ENCODE peak calls at places on chromosomes 4 and X, in six cellular contexts. V, B, P, T, E and I are unnamed samples.

GRCh38 chr4:32117696-32118095 is 1397.5 kb downstream of the PCDH7 start:
- DNase-seq in T (no peak), E (no peak), P (no peak), B (no peak), V (no peak), I (no peak)

GRCh38 chr4:75630174-75630931 is at the start of gene CDKL2:
- DNase-seq in T (peak; percentile 81), B (peak; percentile 80), V (peak; percentile 84), P (peak; percentile 80), E (peak; percentile 95), I (no peak)

GRCh38 chr4:136395212-136395722 is 1137.0 kb downstream of the PCDH18 start:
- DNase-seq in P (no peak), T (no peak), B (no peak), E (peak; percentile 66), V (no peak), I (no peak)

GRCh38 chr4:134627386-134627785 is 425.8 kb upstream of the PABPC4L start:
- DNase-seq in V (no peak), E (no peak), P (no peak), T (no peak), B (no peak), I (no peak)

GRCh38 chr4:44425614-44426208 is 22.9 kb downstream of the KCTD8 start:
- DNase-seq in P (no peak), V (no peak), E (no peak), T (no peak), B (no peak), I (no peak)

GRCh38 chr4:16916719-16917337 is 18.4 kb upstream of the LDB2 start:
- DNase-seq in B (peak; percentile 67), E (peak; percentile 81), P (peak; percentile 46), V (no peak), T (peak; percentile 70), I (peak; percentile 23)

GRCh38 chr4:184802203-184803015 is 23.4 kb downstream of the ACSL1 start:
- DNase-seq in T (no peak), E (peak; percentile 52), P (no peak), B (no peak), V (peak; percentile 59), I (no peak)

GRCh38 chrX:121322159-121322558 is 274.7 kb downstream of the GLUD2 start:
- DNase-seq in E (no peak), T (no peak), P (no peak), B (no peak), V (no peak), I (no peak)

GRCh38 chr4:33160126-33160525 is 2440.0 kb downstream of the PCDH7 start:
- DNase-seq in E (no peak), P (no peak), B (no peak), V (no peak), T (peak; percentile 22), I (no peak)

GRCh38 chr4:6272863-6273660 is 3.4 kb downstream of the WFS1 start:
- DNase-seq in V (no peak), P (no peak), E (peak; percentile 73), B (no peak), T (no peak), I (peak; percentile 99)

GRCh38 chr4:8314691-8315255 is 45.2 kb downstream of the HTRA3 start:
- DNase-seq in B (no peak), T (no peak), E (peak; percentile 38), V (peak; percentile 4), P (no peak), I (no peak)

GRCh38 chr4:147488551-147488950 is 7.7 kb downstream of the EDNRA start:
- DNase-seq in T (no peak), B (no peak), E (no peak), V (no peak), P (no peak), I (no peak)

GRCh38 chr4:88457307-88458090 is 580 bp downstream of the HERC5 start:
- DNase-seq in T (peak; percentile 6), B (peak; percentile 58), E (peak; percentile 92), V (peak; percentile 57), P (peak; percentile 50), I (peak; percentile 30)

GRCh38 chr4:17809667-17810066 is 890 bp downstream of the DCAF16 start:
- DNase-seq in P (no peak), V (no peak), B (no peak), E (no peak), T (no peak), I (no peak)

GRCh38 chr4:113760852-113761681 is 471 bp downstream of the CAMK2D start:
- DNase-seq in E (peak; percentile 93), T (no peak), V (peak; percentile 81), P (peak; percentile 85), B (peak; percentile 87), I (peak; percentile 20)

GRCh38 chr4:152885185-152885584 is 50.9 kb upstream of the FHDC1 start:
- DNase-seq in T (no peak), V (no peak), B (no peak), P (no peak), E (no peak), I (no peak)

GRCh38 chr4:76993787-76994641 is 44.5 kb downstream of the SEPTIN11 start:
- DNase-seq in V (no peak), B (no peak), P (no peak), E (no peak), T (no peak), I (no peak)

GRCh38 chr4:88628746-88629145 is 36.5 kb downstream of the HERC3 start:
- DNase-seq in E (no peak), B (no peak), P (no peak), V (no peak), T (no peak), I (no peak)

GRCh38 chr4:1325176-1325480 is 21.9 kb upstream of the UVSSA start:
- DNase-seq in E (peak; percentile 66), V (no peak), P (no peak), B (peak; percentile 6), T (no peak), I (no peak)
- TF ChIP-seq POLR2A in E (no peak), V (no peak), P (no peak), B (no peak), T (no peak), I (no peak)

GRCh38 chr4:140095694-140096482 is 58.1 kb downstream of the MAML3 start:
- DNase-seq in V (no peak), T (peak; percentile 62), P (peak; percentile 60), E (no peak), B (peak; percentile 39), I (no peak)
- TF ChIP-seq POLR2A in V (no peak), T (no peak), P (peak; percentile 43), E (no peak), B (peak; percentile 9), I (no peak)

GRCh38 chr4:55407764-55408163 is 12.0 kb downstream of the TMEM165 start:
- DNase-seq in T (no peak), P (no peak), E (no peak), B (no peak), V (no peak), I (no peak)
- TF ChIP-seq POLR2A in T (no peak), P (no peak), E (no peak), B (no peak), V (no peak), I (no peak)

GRCh38 chrX:153999359-154000037 is 20.2 kb downstream of the IRAK1 start:
- DNase-seq in T (no peak), V (no peak), E (no peak), P (no peak), B (no peak), I (no peak)

GRCh38 chrX:154000051-154000450 is 19.7 kb downstream of the IRAK1 start:
- DNase-seq in V (no peak), P (no peak), T (no peak), B (no peak), E (no peak), I (no peak)

GRCh38 chrX:154006965-154007364 is 12.7 kb downstream of the IRAK1 start:
- DNase-seq in P (no peak), T (no peak), B (no peak), E (no peak), V (no peak), I (no peak)

GRCh38 chrX:154004315-154004714 is 15.4 kb downstream of the IRAK1 start:
- DNase-seq in T (no peak), E (no peak), P (no peak), B (no peak), V (no peak), I (no peak)

GRCh38 chrX:154002215-154002719 is 17.4 kb downstream of the IRAK1 start:
- DNase-seq in T (no peak), B (no peak), E (peak; percentile 91), V (no peak), P (peak; percentile 38), I (no peak)
- TF ChIP-seq POLR2A in T (no peak), B (no peak), E (no peak), V (no peak), P (no peak), I (no peak)